ENCODE peak calls at places on chromosomes 12 and 14, in four cellular contexts. R, Q, J and Y are unnamed samples.

GRCh38 chr14:56751471-56751870 is 58.8 kb downstream of the OTX2 start:
- DNase-seq in J (no peak), R (no peak), Q (no peak), Y (peak; percentile 11)

GRCh38 chr14:21255385-21256101 is 13.7 kb downstream of the HNRNPC start:
- DNase-seq in J (no peak), Q (no peak), R (no peak), Y (no peak)

GRCh38 chr14:64628940-64629403 is 75.3 kb upstream of the PLEKHG3 start:
- DNase-seq in R (peak; percentile 90), J (no peak), Q (no peak), Y (peak; percentile 26)

GRCh38 chr12:59929091-59929490 is 333.3 kb downstream of the SLC16A7 start:
- DNase-seq in Q (no peak), J (peak; percentile 20), R (peak; percentile 97), Y (peak; percentile 92)

GRCh38 chr14:36208690-36209278 is 32.3 kb upstream of the PTCSC3 start:
- DNase-seq in Q (no peak), R (no peak), J (no peak), Y (no peak)

GRCh38 chr12:40312196-40312595 is 87.4 kb downstream of the LRRK2 start:
- DNase-seq in R (peak; percentile 54), J (no peak), Q (no peak), Y (no peak)

GRCh38 chr12:2335109-2335508 is 282.3 kb downstream of the CACNA1C start:
- DNase-seq in Q (no peak), J (no peak), R (no peak), Y (no peak)

GRCh38 chr14:94831085-94831484 is 61.2 kb upstream of the GSC start:
- DNase-seq in Q (no peak), J (no peak), R (no peak), Y (no peak)

GRCh38 chr12:120726961-120727360 is 1.3 kb downstream of the ACADS start:
- DNase-seq in R (no peak), J (no peak), Q (no peak), Y (no peak)

GRCh38 chr12:91921555-91921954 is 224.1 kb downstream of the BTG1 start:
- DNase-seq in Q (no peak), R (no peak), J (no peak), Y (no peak)

GRCh38 chr12:53577941-53578352 is 48.2 kb downstream of the ATF7 start:
- DNase-seq in R (no peak), Q (no peak), J (no peak), Y (no peak)

GRCh38 chr12:117733292-117733805 is 235.4 kb downstream of the KSR2 start:
- DNase-seq in Q (no peak), J (no peak), R (no peak), Y (no peak)

DNA sequence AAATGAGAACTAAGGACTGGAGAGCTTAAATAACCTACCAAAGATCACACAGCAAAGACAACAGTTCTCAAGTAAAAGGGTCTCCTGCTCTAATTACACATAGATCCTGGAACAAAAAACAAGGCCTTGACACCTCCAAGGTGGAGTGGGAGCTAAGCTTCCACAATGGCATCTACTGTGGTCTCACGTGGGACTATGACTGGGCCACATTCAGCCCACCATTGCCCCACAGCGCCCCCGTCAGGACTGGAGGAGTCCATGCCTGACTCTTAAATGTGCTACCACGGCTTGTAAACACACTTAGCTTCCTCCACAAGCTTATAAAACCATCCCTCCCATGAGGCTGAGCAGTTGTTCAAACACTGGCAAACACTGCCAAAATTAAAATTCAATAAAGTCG is 88.5 kb downstream of the GCH1 start:
- DNase-seq in R (no peak), Q (no peak), J (no peak), Y (no peak)
- TF ChIP-seq CTCF in R (no peak), Q (no peak), J (no peak), Y (peak; percentile 25)

GRCh38 chr12:7188557-7189397 is 709 bp upstream of the PEX5 start:
- DNase-seq in R (peak; percentile 87), J (peak; percentile 60), Q (peak; percentile 48), Y (peak; percentile 84)
- TF ChIP-seq CTCF in R (peak; percentile 90), J (peak; percentile 8), Q (peak; percentile 25), Y (peak; percentile 61)

GRCh38 chr12:67651380-67651695 is 2.8 kb downstream of the DYRK2 start:
- DNase-seq in Q (no peak), R (peak; percentile 14), J (no peak), Y (peak; percentile 17)
- TF ChIP-seq CTCF in Q (no peak), R (no peak), J (no peak), Y (peak; percentile 15)

GRCh38 chr14:73834258-73834620 is 17.4 kb upstream of the PTGR2 start:
- DNase-seq in R (no peak), Q (no peak), J (no peak), Y (no peak)

GRCh38 chr14:73833024-73833423 is 18.6 kb upstream of the PTGR2 start:
- DNase-seq in R (no peak), J (no peak), Q (no peak), Y (no peak)

GRCh38 chr14:73825551-73826188 is 26.0 kb upstream of the PTGR2 start:
- DNase-seq in Q (peak; percentile 88), J (peak; percentile 95), R (peak; percentile 63), Y (peak; percentile 89)

GRCh38 chr14:73833530-73834257 is 17.9 kb upstream of the PTGR2 start:
- DNase-seq in J (peak; percentile 48), R (no peak), Q (no peak), Y (peak; percentile 76)

DNA sequence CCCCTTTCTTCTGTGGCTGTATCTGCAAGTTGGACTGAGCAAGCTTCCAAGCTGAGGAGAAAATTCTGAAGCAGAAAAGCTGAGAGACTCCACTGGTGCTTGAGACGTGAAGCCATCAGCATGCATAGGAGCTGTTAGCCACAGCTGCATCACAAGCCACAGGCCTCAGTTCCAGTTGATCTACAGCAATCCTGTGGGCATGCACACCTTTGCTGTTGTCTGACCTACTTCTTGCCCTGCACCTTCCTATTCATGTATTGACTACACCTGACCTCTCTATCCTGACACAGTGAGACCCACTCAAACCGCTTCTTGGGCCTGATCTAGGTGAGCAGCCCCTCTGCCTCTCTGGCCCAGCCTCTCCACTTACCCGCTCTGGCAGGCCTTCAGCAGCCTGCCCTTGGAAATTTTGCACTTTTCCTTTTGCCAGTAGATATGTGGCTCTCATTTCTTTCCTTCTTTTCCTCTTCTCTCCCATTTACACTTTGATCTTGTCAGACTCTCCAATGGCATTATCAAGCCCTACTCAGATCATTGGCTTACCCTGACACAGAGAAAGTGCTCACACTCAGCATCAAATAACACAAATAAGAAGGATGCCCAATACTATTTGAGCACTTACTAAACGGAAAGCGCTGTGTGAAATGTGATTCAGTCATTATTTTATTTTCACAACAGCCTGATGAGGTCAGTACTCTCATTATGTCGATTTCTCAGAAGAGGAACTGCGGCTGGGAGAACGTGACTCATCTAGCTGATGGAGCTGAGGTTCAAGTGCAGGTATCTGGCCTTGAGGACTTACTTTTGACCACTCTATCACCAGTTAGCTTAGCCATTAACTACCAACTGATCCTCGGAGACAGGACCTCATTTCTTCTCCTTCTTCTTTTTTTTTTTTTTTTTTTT is 21.9 kb upstream of the PTGR2 start:
- DNase-seq in R (peak; percentile 78), J (no peak), Q (no peak), Y (peak; percentile 86)
- TF ChIP-seq CTCF in R (no peak), J (no peak), Q (no peak), Y (no peak)

DNA sequence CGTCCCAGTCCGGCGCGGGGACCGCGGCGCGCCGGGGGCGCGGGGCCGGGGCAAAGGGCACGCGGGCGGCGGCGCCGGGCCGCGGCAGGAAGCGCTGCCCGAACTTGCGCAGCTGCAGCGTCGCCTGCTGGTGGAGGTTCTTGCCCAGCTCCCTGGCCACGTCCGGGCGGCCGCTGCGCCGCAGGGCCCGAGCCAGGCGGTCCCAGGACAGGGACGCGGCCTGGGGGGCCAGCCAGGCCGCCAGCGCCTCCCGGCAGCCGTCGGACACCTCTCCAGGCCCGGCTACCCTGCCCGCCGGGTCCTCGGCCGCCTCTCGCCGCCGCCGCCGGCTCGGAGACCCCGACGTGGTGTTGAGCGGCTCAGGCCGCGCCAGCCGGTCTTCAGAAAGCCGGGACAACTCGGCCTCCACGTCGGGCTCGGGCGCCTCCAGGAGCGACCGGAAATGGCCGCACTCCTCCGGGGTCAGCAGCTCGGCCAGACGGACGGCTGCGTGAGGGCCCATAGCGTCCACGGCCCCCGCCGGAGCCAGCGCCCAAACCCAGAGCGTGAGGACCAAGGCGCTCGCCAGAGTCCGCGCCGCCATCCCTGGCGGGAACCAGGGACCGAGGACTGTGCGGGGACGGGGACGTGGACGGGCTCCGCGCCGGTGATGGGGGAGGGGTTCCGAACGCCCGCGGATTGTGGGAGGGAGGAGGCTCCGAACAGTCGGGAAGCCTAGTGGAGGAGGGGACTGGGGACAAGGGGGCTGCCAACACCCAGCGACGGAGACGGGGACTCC is 34.0 kb downstream of the FIGNL2 start:
- DNase-seq in Q (peak; percentile 83), R (peak; percentile 33), J (peak; percentile 86), Y (no peak)
- TF ChIP-seq CTCF in Q (peak; percentile 37), R (peak; percentile 85), J (peak; percentile 79), Y (peak; percentile 32)

DNA sequence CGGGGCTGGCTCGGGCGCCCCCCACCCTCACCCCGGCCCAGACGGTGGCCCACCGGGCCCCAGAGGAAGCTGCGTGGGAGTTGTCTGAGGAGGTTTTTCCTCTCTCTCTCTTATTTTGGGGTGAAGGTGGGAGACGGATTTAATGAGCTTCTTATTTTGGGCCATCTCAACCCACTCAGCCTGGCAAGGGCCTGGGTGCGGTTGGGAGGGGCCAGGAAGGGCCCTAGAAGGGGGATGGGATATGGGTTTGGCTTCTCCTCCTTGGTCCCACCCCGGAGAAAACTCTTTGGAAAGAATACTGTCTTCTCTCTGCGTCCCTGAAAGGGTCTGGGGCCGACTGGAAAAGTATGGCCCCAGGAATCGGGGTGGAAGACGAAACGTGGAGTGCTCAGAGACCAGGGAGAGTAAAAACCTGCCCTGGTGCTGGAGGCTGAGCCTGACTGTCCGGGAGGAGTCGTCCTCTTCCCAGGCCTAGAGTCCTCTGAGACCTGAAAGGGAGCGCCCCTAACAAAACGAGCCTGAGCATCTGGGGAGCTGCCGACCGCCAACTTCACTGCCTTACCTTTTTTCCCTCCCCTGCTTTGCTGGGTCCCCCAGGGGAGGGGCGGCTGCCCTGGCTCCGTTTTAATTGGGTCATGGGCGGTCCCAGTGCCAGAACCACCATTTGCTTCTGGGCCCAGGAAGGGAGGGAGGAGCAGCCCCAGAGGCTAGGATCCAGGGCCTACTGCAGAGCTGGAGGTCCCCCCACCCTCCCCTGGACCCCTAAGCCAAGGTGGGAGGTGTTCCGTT is 1.6 kb downstream of the MMP14 start:
- DNase-seq in J (peak; percentile 53), R (peak; percentile 46), Q (no peak), Y (peak; percentile 72)
- TF ChIP-seq CTCF in J (no peak), R (no peak), Q (no peak), Y (no peak)

GRCh38 chr14:104370256-104370870 is 209.2 kb upstream of the C14orf180 start:
- DNase-seq in R (no peak), J (no peak), Q (no peak), Y (peak; percentile 7)
- TF ChIP-seq CTCF in R (no peak), J (no peak), Q (no peak), Y (no peak)

GRCh38 chr12:75953312-75953906 is 78.2 kb downstream of the PHLDA1 start:
- DNase-seq in Q (no peak), J (no peak), R (peak; percentile 67), Y (peak; percentile 76)
- TF ChIP-seq CTCF in Q (no peak), J (no peak), R (no peak), Y (no peak)

GRCh38 chr12:132478845-132479244 is 11.1 kb upstream of the FBRSL1 start:
- DNase-seq in J (no peak), R (no peak), Q (no peak), Y (peak; percentile 16)
- TF ChIP-seq CTCF in J (no peak), R (no peak), Q (no peak), Y (no peak)